ENCODE peak calls at places on chromosomes 13 and 19, in four cellular contexts. X, P, Q and N are unnamed samples. For H3K9me3 and H3K4me1, the result is how much of the 10 kb centered on the place peaks cover.

GRCh38 chr19:31427857-31428256 is 78.6 kb upstream of the TSHZ3 start:
- DNase-seq in X (no peak), P (peak), Q (no peak), N (no peak)

GRCh38 chr19:32464279-32464678 is 58.7 kb downstream of the DPY19L3 start:
- DNase-seq in P (peak), Q (no peak), X (no peak), N (no peak)

GRCh38 chr19:58476498-58477015 is 405 bp downstream of the ZNF446 start:
- DNase-seq in Q (no peak), X (no peak), P (peak), N (no peak)

GRCh38 chr19:12723643-12724426 is at the start of gene TNPO2:
- DNase-seq in X (peak), Q (peak), P (peak), N (peak)

GRCh38 chr19:2187164-2187563 is 23.4 kb downstream of the DOT1L start:
- DNase-seq in X (no peak), P (no peak), Q (no peak), N (no peak)

GRCh38 chr13:73109288-73109899 is 50.6 kb downstream of the KLF5 start:
- DNase-seq in P (no peak), Q (no peak), X (no peak), N (no peak)

GRCh38 chr19:1787116-1787515 is 25.0 kb downstream of the ATP8B3 start:
- DNase-seq in X (no peak), P (no peak), Q (no peak), N (no peak)

GRCh38 chr13:64534302-64534701 is 2695.8 kb downstream of the PCDH9 start:
- DNase-seq in X (no peak), Q (no peak), P (no peak), N (no peak)

GRCh38 chr13:52830946-52831345 is 17.5 kb downstream of the PCDH8 start:
- DNase-seq in P (peak), X (no peak), Q (no peak), N (no peak)

GRCh38 chr13:33757713-33758112 is 60.2 kb upstream of the RFC3 start:
- DNase-seq in X (no peak), P (no peak), Q (no peak), N (no peak)

GRCh38 chr19:12496480-12496879 is 11.9 kb upstream of the ZNF709 start:
- DNase-seq in X (no peak), Q (no peak), P (no peak), N (no peak)

GRCh38 chr19:19618384-19619051 is at the start of gene PBX4:
- DNase-seq in P (peak), Q (peak), X (peak), N (peak)

GRCh38 chr13:60484865-60485264 is 87.8 kb downstream of the TDRD3 start:
- DNase-seq in X (no peak), P (no peak), Q (no peak), N (no peak)

GRCh38 chr13:113746671-113747070 is 12.4 kb upstream of the TMEM255B start:
- DNase-seq in P (no peak), Q (no peak), X (no peak), N (no peak)

GRCh38 chr19:8180018-8180417 is 29.2 kb upstream of the CERS4 start:
- DNase-seq in P (no peak), X (no peak), Q (no peak), N (no peak)

GRCh38 chr19:12766051-12766521 is 9.3 kb downstream of the HOOK2 start:
- DNase-seq in Q (no peak), X (peak), P (peak), N (peak)

GRCh38 chr19:19304186-19304975 is 15.9 kb downstream of the SUGP1 start:
- DNase-seq in P (no peak), Q (no peak), X (no peak), N (no peak)

GRCh38 chr19:31980851-31981250 is 364.6 kb upstream of the ZNF507 start:
- DNase-seq in Q (no peak), P (no peak), X (no peak), N (no peak)

GRCh38 chr13:31982540-31982939 is 49.0 kb upstream of the FRY start:
- DNase-seq in P (peak), X (no peak), Q (no peak), N (no peak)

GRCh38 chr19:33040994-33041827 is 23.5 kb downstream of the RHPN2 start:
- DNase-seq in P (peak), X (no peak), Q (no peak), N (no peak)

GRCh38 chr19:41886761-41887710 is 4.1 kb downstream of the ARHGEF1 start:
- DNase-seq in X (peak), Q (no peak), P (no peak), N (no peak)

GRCh38 chr19:53158119-53158656 is 665 bp downstream of the ZNF347 start:
- DNase-seq in X (peak), Q (no peak), P (peak), N (peak)

GRCh38 chr13:51935326-51936171 is 73.8 kb downstream of the CCDC70 start:
- DNase-seq in P (peak), X (no peak), Q (no peak), N (no peak)

DNA sequence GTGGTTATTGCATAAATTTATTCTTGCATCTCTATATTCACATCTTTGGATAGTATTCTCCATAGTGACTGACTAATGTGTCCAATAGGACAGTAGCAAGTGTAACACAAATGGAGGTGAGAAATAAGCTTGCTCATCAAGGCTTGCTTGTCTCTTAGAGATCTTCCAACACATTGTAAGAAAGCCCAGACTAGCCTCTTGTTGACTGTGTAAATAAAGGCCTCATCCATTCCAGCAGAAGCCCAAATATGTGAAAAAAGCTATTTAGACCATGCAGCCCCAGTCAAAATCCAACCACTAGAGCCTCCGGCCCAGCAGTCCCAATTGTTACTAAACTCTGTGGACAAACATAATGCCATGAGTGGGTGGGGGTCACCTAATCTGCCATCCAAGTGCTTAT is 2.7 kb upstream of the ZNF615 start:
- DNase-seq in Q (no peak), P (no peak), X (no peak), N (no peak)
- H3K9me3 ChIP-seq in Q (under half), P (under half), X (under half), N (under half)

DNA sequence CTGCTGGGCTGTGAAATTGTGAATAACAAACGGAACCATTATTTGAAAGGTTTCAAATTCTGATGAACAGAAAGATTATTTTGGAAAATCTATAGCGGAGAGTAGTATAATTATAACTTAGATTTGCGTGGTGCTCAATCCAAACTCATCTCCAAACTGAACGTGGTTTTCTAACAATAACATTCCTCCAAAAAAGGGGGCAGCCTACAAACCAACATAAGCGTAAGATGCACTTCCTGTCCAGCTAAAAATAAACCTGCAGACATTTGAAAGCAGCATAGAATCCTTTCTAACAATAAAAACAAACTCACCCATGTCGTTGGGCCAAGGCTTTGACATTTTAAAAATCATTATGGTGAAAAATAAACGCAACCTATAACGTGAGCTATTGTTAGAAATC is 178.4 kb downstream of the COL4A1 start:
- DNase-seq in P (no peak), Q (no peak), X (no peak), N (no peak)
- H3K4me1 ChIP-seq in P (under half), Q (under half), X (under half), N (under half)

GRCh38 chr19:49689133-49690072 is at the start of gene ADM5:
- DNase-seq in Q (no peak), P (peak), X (peak), N (no peak)

GRCh38 chr19:49690073-49690655 is 752 bp upstream of the CPT1C start:
- DNase-seq in P (peak), Q (no peak), X (no peak), N (no peak)

GRCh38 chr19:49687566-49688316 is 1.7 kb upstream of the ADM5 start:
- DNase-seq in P (no peak), Q (no peak), X (no peak), N (no peak)

GRCh38 chr19:49687150-49687549 is 2.2 kb upstream of the ADM5 start:
- DNase-seq in Q (no peak), P (no peak), X (no peak), N (no peak)

GRCh38 chr19:49688531-49689132 is 762 bp upstream of the ADM5 start:
- DNase-seq in P (no peak), X (no peak), Q (no peak), N (no peak)
- H3K4me3 ChIP-seq in P (no peak), X (no peak), Q (no peak), N (peak)

GRCh38 chr19:6916952-6917351 is 29.6 kb downstream of the ADGRE1 start:
- DNase-seq in Q (no peak), X (no peak), P (no peak), N (no peak)
- H3K9me3 ChIP-seq in Q (half or more), X (under half), P (under half), N (under half)

GRCh38 chr19:4012975-4013634 is 5.6 kb downstream of the PIAS4 start:
- DNase-seq in P (no peak), Q (no peak), X (no peak), N (no peak)
- H3K4me1 ChIP-seq in P (under half), Q (under half), X (under half), N (under half)

GRCh38 chr13:109779074-109779473 is 7.3 kb downstream of the IRS2 start:
- DNase-seq in Q (no peak), P (no peak), X (peak), N (no peak)
- H3K4me3 ChIP-seq in Q (no peak), P (peak), X (peak), N (peak)